ENCODE peak calls at places on chromosomes 16 and 17, in seven cellular contexts. A is endothelial cell; U is amniotic epithelial cell; K is NCI-H510A; B is activated CD4-positive, alpha-beta T cell treated with anti-CD3 and anti-CD28 coated beads, Interleukin-2, amount 50 U/mL, for 4 hours; X is AG10803; Z is uterus. F is an unnamed sample.

GRCh38 chr16:13378151-13378550 is 476.8 kb downstream of the SHISA9 start:
- DNase-seq in A (no peak), U (no peak), K (no peak), B (no peak), X (peak), Z (no peak), F (no peak)

GRCh38 chr16:88991813-88992350 is 14.9 kb upstream of the CBFA2T3 start:
- DNase-seq in A (no peak), U (no peak), K (no peak), B (no peak), X (no peak), Z (no peak), F (no peak)

GRCh38 chr17:1713878-1714487 is 3.8 kb upstream of the TLCD2 start:
- DNase-seq in A (peak), U (peak), K (peak), B (no peak), X (peak), Z (peak), F (no peak)

GRCh38 chr17:7914771-7915610 is 1.1 kb downstream of the RNF227 start:
- DNase-seq in A (no peak), U (peak), K (no peak), B (no peak), X (peak), Z (peak), F (no peak)

GRCh38 chr17:32998111-32998892 is 6.7 kb downstream of the SPACA3 start:
- DNase-seq in A (peak), U (peak), K (peak), B (peak), X (peak), Z (peak), F (peak)

GRCh38 chr17:64073771-64074703 is 53.6 kb upstream of the ICAM2 start:
- DNase-seq in A (no peak), U (no peak), K (no peak), B (no peak), X (no peak), Z (no peak), F (no peak)

GRCh38 chr17:181213-182163 is at the start of gene DOC2B:
- DNase-seq in A (peak), U (peak), K (no peak), B (no peak), X (peak), Z (no peak), F (no peak)

GRCh38 chr16:88810166-88810867 is 1.4 kb downstream of the APRT start:
- DNase-seq in A (no peak), U (no peak), K (no peak), B (no peak), X (no peak), Z (no peak), F (no peak)

GRCh38 chr17:37791434-37791833 is 46.6 kb upstream of the HNF1B start:
- DNase-seq in A (no peak), U (peak), K (no peak), B (peak), X (peak), Z (no peak), F (no peak)

GRCh38 chr17:45782889-45783592 is 1.1 kb upstream of the CRHR1 start:
- DNase-seq in A (peak), U (no peak), K (peak), B (no peak), X (no peak), Z (peak), F (no peak)

GRCh38 chr16:24035127-24035842 is 199.5 kb downstream of the PRKCB start:
- DNase-seq in A (no peak), U (no peak), K (no peak), B (no peak), X (no peak), Z (no peak), F (no peak)

GRCh38 chr16:66240088-66240487 is 126.4 kb upstream of the CDH5 start:
- DNase-seq in A (no peak), U (no peak), K (no peak), B (no peak), X (no peak), Z (no peak), F (no peak)

GRCh38 chr16:73527191-73527590 is 479.3 kb upstream of the ZFHX3 start:
- DNase-seq in A (no peak), U (no peak), K (no peak), B (no peak), X (no peak), Z (no peak), F (no peak)

GRCh38 chr16:24834459-24835335 is 11.1 kb upstream of the SLC5A11 start:
- DNase-seq in A (peak), U (peak), K (no peak), B (no peak), X (peak), Z (no peak), F (no peak)

GRCh38 chr16:28492511-28492910 is 637 bp upstream of the CLN3 start:
- DNase-seq in A (no peak), U (no peak), K (no peak), B (no peak), X (no peak), Z (no peak), F (no peak)

GRCh38 chr17:50330151-50330753 is 15.7 kb upstream of the XYLT2 start:
- DNase-seq in A (no peak), U (peak), K (no peak), B (no peak), X (no peak), Z (no peak), F (no peak)

GRCh38 chr17:27976331-27976730 is 66.1 kb upstream of the NLK start:
- DNase-seq in A (no peak), U (no peak), K (no peak), B (no peak), X (no peak), Z (no peak), F (no peak)

GRCh38 chr17:76576189-76576588 is 9.5 kb downstream of the ST6GALNAC2 start:
- DNase-seq in A (no peak), U (no peak), K (no peak), B (no peak), X (no peak), Z (no peak), F (no peak)

GRCh38 chr17:57600092-57600491 is 145.0 kb downstream of the CCDC182 start:
- DNase-seq in A (no peak), U (peak), K (no peak), B (peak), X (peak), Z (no peak), F (no peak)

GRCh38 chr17:80692931-80693467 is 148.4 kb downstream of the RPTOR start:
- DNase-seq in A (no peak), U (no peak), K (no peak), B (no peak), X (no peak), Z (no peak), F (no peak)

F was measured in NCI-H2029.